ENCODE peak calls at places on chromosomes 13 and 19, in six cellular contexts. G is mesendoderm; W is tibial nerve; Q is effector memory CD4-positive, alpha-beta T cell; J is body of pancreas; E is pancreas. I is an unnamed sample.
A peak's percentile ranks its signal among the peaks of the same experiment; 100 is the strongest.

GRCh38 chr19:9296336-9296735 is 13.3 kb downstream of the ZNF699 start:
- DNase-seq in E (no peak), G (peak; percentile 70), W (no peak), J (no peak), Q (no peak), I (no peak)

GRCh38 chr13:74768521-74769090 is 634.4 kb upstream of the KLF12 start:
- DNase-seq in W (no peak), Q (no peak), J (no peak), E (no peak), G (no peak), I (no peak)

GRCh38 chr19:55146078-55146647 is 2.8 kb downstream of the TNNT1 start:
- DNase-seq in G (peak; percentile 82), E (no peak), Q (no peak), W (no peak), J (no peak), I (no peak)

GRCh38 chr13:113633485-113633873 is 24.5 kb downstream of the ATP4B start:
- DNase-seq in J (no peak), G (no peak), Q (no peak), E (no peak), W (no peak), I (no peak)

GRCh38 chr13:53324656-53325055 is 296.0 kb downstream of the OLFM4 start:
- DNase-seq in E (no peak), W (no peak), J (no peak), Q (no peak), G (no peak), I (no peak)

GRCh38 chr19:48258350-48258749 is 2.6 kb upstream of the CARD8 start:
- DNase-seq in G (no peak), W (no peak), Q (peak; percentile 13), J (no peak), E (no peak), I (no peak)

GRCh38 chr13:96473463-96474157 is 383.7 kb downstream of the HS6ST3 start:
- DNase-seq in W (no peak), E (no peak), J (no peak), Q (no peak), G (peak; percentile 24), I (peak; percentile 18)

GRCh38 chr19:54817670-54818536 is 1.6 kb downstream of the KIR3DL1 start:
- DNase-seq in W (no peak), J (no peak), G (no peak), Q (no peak), E (no peak), I (no peak)

GRCh38 chr19:57903298-57904174 is 12.9 kb downstream of the ZNF417 start:
- DNase-seq in Q (no peak), E (no peak), J (no peak), W (no peak), G (peak; percentile 52), I (no peak)

GRCh38 chr19:38394488-38394887 is 6.0 kb downstream of the SPRED3 start:
- DNase-seq in W (no peak), G (peak; percentile 95), J (no peak), E (no peak), Q (peak; percentile 51), I (no peak)

GRCh38 chr13:103883152-103883551 is 816.9 kb upstream of the SLC10A2 start:
- DNase-seq in Q (no peak), G (peak; percentile 94), J (peak; percentile 85), E (peak; percentile 71), W (peak; percentile 75), I (peak; percentile 80)

GRCh38 chr13:52356327-52356726 is 49.6 kb downstream of the THSD1 start:
- DNase-seq in J (no peak), E (no peak), Q (no peak), G (peak; percentile 78), W (no peak), I (no peak)

GRCh38 chr13:101916108-101916757 is 463.8 kb downstream of the ITGBL1 start:
- DNase-seq in W (no peak), E (peak; percentile 11), G (peak; percentile 74), Q (no peak), J (peak; percentile 17), I (peak; percentile 66)

GRCh38 chr13:102132896-102133295 is 269.0 kb downstream of the FGF14 start:
- DNase-seq in E (no peak), W (no peak), G (no peak), J (no peak), Q (no peak), I (no peak)

GRCh38 chr19:14479985-14480694 is 5.0 kb upstream of the PTGER1 start:
- DNase-seq in J (no peak), E (no peak), Q (peak; percentile 51), W (no peak), G (peak; percentile 82), I (peak; percentile 55)

GRCh38 chr13:41137241-41137640 is 4.6 kb upstream of the KBTBD6 start:
- DNase-seq in W (no peak), E (no peak), G (no peak), J (no peak), Q (no peak), I (no peak)

GRCh38 chr13:36038785-36039415 is 92.3 kb downstream of the DCLK1 start:
- DNase-seq in W (no peak), J (no peak), Q (no peak), G (no peak), E (no peak), I (no peak)

GRCh38 chr19:15644066-15644741 is 3.5 kb downstream of the CYP4F3 start:
- DNase-seq in E (no peak), J (no peak), G (no peak), Q (no peak), W (no peak), I (no peak)

GRCh38 chr19:49193822-49194394 is 36.3 kb downstream of the TRPM4 start:
- DNase-seq in E (no peak), J (no peak), W (no peak), Q (no peak), G (no peak), I (no peak)

GRCh38 chr13:36758345-36758744 is 60.7 kb upstream of the RFXAP start:
- DNase-seq in J (peak; percentile 47), Q (no peak), G (peak; percentile 25), E (peak; percentile 23), W (no peak), I (no peak)

GRCh38 chr19:11380653-11381534 is 3.2 kb downstream of the EPOR start:
- DNase-seq in Q (peak; percentile 97), W (peak; percentile 95), G (peak; percentile 100), E (peak; percentile 95), J (peak; percentile 98), I (peak; percentile 98)
- H3K4me1 ChIP-seq in Q (peaks cover 32% of the 10 kb centered on the region), W (peaks cover 31% of the 10 kb centered on the region), G (no peaks in the 10 kb centered on the region), E (no peaks in the 10 kb centered on the region), J (peaks cover 57% of the 10 kb centered on the region), I (peaks cover 7% of the 10 kb centered on the region)

GRCh38 chr19:29573486-29573885 is 32.6 kb upstream of the POP4 start:
- DNase-seq in E (no peak), J (no peak), W (no peak), Q (no peak), G (no peak), I (no peak)
- H3K27me3 ChIP-seq in E (peaks cover 7% of the 10 kb centered on the region), J (no peaks in the 10 kb centered on the region), W (peaks cover 15% of the 10 kb centered on the region), Q (peaks cover 8% of the 10 kb centered on the region), G (no peaks in the 10 kb centered on the region), I (peaks cover 5% of the 10 kb centered on the region)

GRCh38 chr19:34263745-34264237 is 9.4 kb downstream of the GARRE1 start:
- DNase-seq in G (no peak), J (no peak), Q (no peak), E (no peak), W (no peak), I (no peak)
- H3K4me1 ChIP-seq in G (peaks cover 11% of the 10 kb centered on the region), J (peaks cover 50% of the 10 kb centered on the region), Q (peaks cover 17% of the 10 kb centered on the region), E (peaks cover 12% of the 10 kb centered on the region), W (peaks cover 13% of the 10 kb centered on the region), I (peaks cover 11% of the 10 kb centered on the region)

DNA sequence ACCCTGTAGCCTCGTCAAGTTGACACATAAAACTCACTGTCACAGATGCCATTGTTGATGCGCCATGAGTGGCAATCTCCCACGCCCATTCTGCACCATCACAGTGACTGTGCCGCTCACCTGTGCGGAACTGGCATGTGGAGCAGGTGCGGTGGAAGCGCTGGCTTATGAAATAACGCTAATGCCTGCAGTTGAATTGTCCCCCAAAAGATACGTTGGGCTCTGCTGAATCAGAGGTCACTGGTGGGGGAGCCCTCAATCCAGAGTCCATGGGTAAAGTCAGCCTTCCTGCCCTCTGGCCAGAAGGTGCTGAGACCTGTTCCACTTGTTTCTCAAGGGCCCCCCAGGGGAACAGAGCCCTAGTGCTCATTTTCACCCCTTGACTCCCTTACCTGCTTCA is 2.9 kb upstream of the ARHGEF7 start:
- DNase-seq in J (no peak), E (no peak), Q (no peak), W (no peak), G (no peak), I (no peak)
- H3K27me3 ChIP-seq in J (no peaks in the 10 kb centered on the region), E (peaks cover 6% of the 10 kb centered on the region), Q (peaks cover 33% of the 10 kb centered on the region), W (peaks cover 33% of the 10 kb centered on the region), G (peaks cover 21% of the 10 kb centered on the region), I (peaks cover 64% of the 10 kb centered on the region)

DNA sequence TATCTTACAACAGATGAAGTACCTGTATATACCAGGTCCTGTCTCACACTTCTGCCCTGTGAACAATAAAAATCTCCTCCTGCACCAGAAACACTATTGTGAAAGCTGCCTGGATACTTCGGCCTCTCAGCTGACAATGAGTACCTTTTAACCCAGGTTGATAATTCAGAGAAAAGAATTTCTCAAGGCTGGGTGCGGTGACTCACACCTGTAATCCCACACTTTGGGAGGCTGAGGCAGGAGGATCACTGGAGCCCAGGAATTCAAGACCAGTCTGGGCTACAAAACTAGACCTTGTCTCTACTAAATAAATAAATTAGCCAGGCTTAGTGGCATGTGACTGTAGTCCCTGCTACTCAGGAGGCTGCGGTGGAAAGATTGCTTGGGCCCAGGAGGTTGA is 65.3 kb upstream of the TM9SF2 start:
- DNase-seq in W (no peak), J (no peak), E (no peak), Q (no peak), G (no peak), I (no peak)
- H3K4me1 ChIP-seq in W (peaks cover 7% of the 10 kb centered on the region), J (peaks cover 7% of the 10 kb centered on the region), E (no peaks in the 10 kb centered on the region), Q (peaks cover 37% of the 10 kb centered on the region), G (no peaks in the 10 kb centered on the region), I (peaks cover 2% of the 10 kb centered on the region)

DNA sequence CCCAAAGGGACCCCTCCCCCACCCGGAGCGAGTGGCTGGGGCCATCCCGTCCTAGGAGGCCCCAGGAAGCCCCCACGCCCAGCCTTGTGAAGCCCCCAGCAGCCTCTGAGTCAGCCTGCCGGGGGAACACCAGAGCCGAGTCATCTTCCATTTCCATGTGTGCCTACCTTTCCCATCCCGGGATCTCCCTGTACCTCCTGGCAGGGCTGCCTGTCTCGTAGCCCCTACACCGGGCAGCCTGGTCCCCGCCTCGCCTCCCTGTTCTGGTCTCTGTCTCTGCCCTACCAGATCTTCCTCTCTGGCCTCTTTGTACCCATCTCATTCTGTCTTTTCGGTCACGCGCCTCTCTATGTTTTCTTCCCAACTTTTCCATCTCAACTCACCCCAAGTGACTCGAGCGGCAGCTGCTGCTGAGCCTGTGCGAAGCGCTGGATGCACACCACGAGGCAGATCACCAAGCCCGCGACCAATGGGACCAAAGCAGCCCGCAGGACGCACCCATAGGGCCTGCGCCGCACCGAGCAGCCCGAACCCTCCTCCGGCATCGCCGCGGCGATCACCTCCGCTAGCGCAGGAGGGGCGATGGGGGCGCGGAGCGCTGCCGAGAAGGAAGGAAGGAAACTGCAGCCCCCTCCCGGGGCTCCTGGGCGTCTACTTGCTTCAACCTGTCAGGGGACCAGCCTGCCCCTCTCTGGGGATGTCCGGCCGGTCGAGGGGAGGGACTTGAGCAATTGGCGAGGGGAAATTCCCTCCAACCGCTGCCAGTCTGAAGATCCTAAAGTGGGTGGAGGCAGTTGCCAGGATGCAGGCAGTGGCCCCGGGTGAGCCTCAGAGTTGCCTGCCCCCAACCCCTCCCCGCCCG is at the start of gene CD70:
- DNase-seq in W (no peak), E (no peak), Q (peak; percentile 38), J (no peak), G (peak; percentile 77), I (no peak)
- H3K27me3 ChIP-seq in W (peaks cover 78% of the 10 kb centered on the region), E (peaks cover 14% of the 10 kb centered on the region), Q (peaks cover 40% of the 10 kb centered on the region), J (no peaks in the 10 kb centered on the region), G (peaks cover 17% of the 10 kb centered on the region), I (peaks cover 61% of the 10 kb centered on the region)